ENCODE peak calls at places on chromosome 15, in seven cellular contexts. Q is RWPE1, P is testis, H is Calu3, M is suprapubic skin, E is endothelial cell, J is mammary epithelial cell. A is an unnamed sample.
A peak's percentile ranks its signal among the peaks of the same experiment; 100 is the strongest.

GRCh38 chr15:28975766-28976179 is 90.0 kb downstream of the APBA2 start:
- DNase-seq in Q (peak; percentile 76), P (peak; percentile 69), H (no peak), M (no peak), E (peak; percentile 65), J (peak; percentile 48), A (peak; percentile 22)

GRCh38 chr15:99440029-99440428 is 125.8 kb upstream of the MEF2A start:
- DNase-seq in Q (no peak), P (peak; percentile 9), H (no peak), M (no peak), E (no peak), J (no peak), A (no peak)

GRCh38 chr15:39979606-39980005 is 45.7 kb downstream of the EIF2AK4 start:
- DNase-seq in Q (no peak), P (no peak), H (no peak), M (no peak), E (no peak), J (no peak), A (no peak)

GRCh38 chr15:74664028-74664616 is 31.7 kb downstream of the EDC3 start:
- DNase-seq in Q (no peak), P (no peak), H (peak; percentile 14), M (no peak), E (no peak), J (peak; percentile 23), A (no peak)

GRCh38 chr15:79960502-79961217 is 10.3 kb downstream of the BCL2A1 start:
- DNase-seq in Q (no peak), P (no peak), H (no peak), M (no peak), E (no peak), J (no peak), A (peak; percentile 31)

GRCh38 chr15:75644376-75644775 is 3.3 kb upstream of the SNX33 start:
- DNase-seq in Q (no peak), P (no peak), H (no peak), M (no peak), E (no peak), J (no peak), A (no peak)

GRCh38 chr15:70375586-70375985 is 277.9 kb upstream of the TLE3 start:
- DNase-seq in Q (no peak), P (no peak), H (no peak), M (no peak), E (no peak), J (no peak), A (no peak)

GRCh38 chr15:58227706-58228543 is 89.7 kb downstream of the AQP9 start:
- DNase-seq in Q (peak; percentile 70), P (peak; percentile 87), H (peak; percentile 87), M (peak; percentile 76), E (peak; percentile 79), J (peak; percentile 57), A (peak; percentile 94)

GRCh38 chr15:91491131-91491950 is 362.2 kb upstream of the SLCO3A1 start:
- DNase-seq in Q (peak; percentile 28), P (no peak), H (no peak), M (no peak), E (no peak), J (peak; percentile 96), A (no peak)

GRCh38 chr15:95132774-95133173 is 901.4 kb downstream of the MCTP2 start:
- DNase-seq in Q (no peak), P (no peak), H (no peak), M (no peak), E (no peak), J (peak; percentile 82), A (peak; percentile 7)

GRCh38 chr15:52488830-52489229 is 39.9 kb downstream of the MYO5A start:
- DNase-seq in Q (no peak), P (no peak), H (no peak), M (no peak), E (no peak), J (no peak), A (no peak)

GRCh38 chr15:76217029-76217866 is 94.0 kb downstream of the ETFA start:
- DNase-seq in Q (peak; percentile 46), P (no peak), H (peak; percentile 57), M (no peak), E (no peak), J (peak; percentile 72), A (no peak)

GRCh38 chr15:38035701-38036100 is 101.3 kb downstream of the TMCO5A start:
- DNase-seq in Q (no peak), P (no peak), H (no peak), M (no peak), E (no peak), J (no peak), A (no peak)

GRCh38 chr15:36936652-36937051 is 163.7 kb downstream of the MEIS2 start:
- DNase-seq in Q (no peak), P (no peak), H (no peak), M (no peak), E (no peak), J (no peak), A (no peak)

GRCh38 chr15:78930577-78931388 is 14.1 kb downstream of the CTSH start:
- DNase-seq in Q (peak; percentile 98), P (no peak), H (peak; percentile 40), M (no peak), E (no peak), J (peak; percentile 100), A (no peak)

GRCh38 chr15:70879386-70879785 is 12.8 kb downstream of the THAP10 start:
- DNase-seq in Q (no peak), P (no peak), H (no peak), M (no peak), E (no peak), J (no peak), A (no peak)

GRCh38 chr15:26974120-26974780 is 3.3 kb downstream of the GABRG3 start:
- DNase-seq in Q (peak; percentile 17), P (no peak), H (no peak), M (no peak), E (peak; percentile 27), J (no peak), A (peak; percentile 24)

GRCh38 chr15:36468746-36469145 is 110.7 kb upstream of the CDIN1 start:
- DNase-seq in Q (peak; percentile 49), P (no peak), H (no peak), M (no peak), E (no peak), J (peak; percentile 96), A (no peak)

GRCh38 chr15:75203017-75203907 is 1.6 kb downstream of the C15orf39 start:
- DNase-seq in Q (peak; percentile 33), P (no peak), H (no peak), M (no peak), E (no peak), J (peak; percentile 25), A (no peak)

GRCh38 chr15:77118787-77119410 is 48.0 kb upstream of the TSPAN3 start:
- DNase-seq in Q (peak; percentile 61), P (peak; percentile 67), H (peak; percentile 51), M (no peak), E (no peak), J (peak; percentile 40), A (peak; percentile 77)